ENCODE peak calls at places on chromosomes 5 and 9, in six cellular contexts. E is tibial artery, M is colonic mucosa, T is Panc1, N is cardiac muscle cell, F is upper lobe of right lung. C is an unnamed sample.
A peak's percentile ranks its signal among the peaks of the same experiment; 100 is the strongest.

GRCh38 chr5:90480699-90481098 is 6.0 kb downstream of the POLR3G start:
- DNase-seq in N (no peak), F (no peak), E (no peak), T (no peak), M (no peak), C (no peak)

GRCh38 chr5:148455055-148455675 is 71.4 kb downstream of the FBXO38 start:
- DNase-seq in F (no peak), N (no peak), T (no peak), E (no peak), M (no peak), C (no peak)

GRCh38 chr9:121765021-121765950 is 113.9 kb downstream of the DAB2IP start:
- DNase-seq in M (no peak), T (no peak), E (peak; percentile 85), F (no peak), N (peak; percentile 84), C (no peak)

GRCh38 chr9:91898451-91899433 is 51.3 kb downstream of the ROR2 start:
- DNase-seq in N (no peak), F (no peak), T (no peak), E (no peak), M (peak; percentile 43), C (no peak)

GRCh38 chr5:106094128-106094726 is 1576.5 kb downstream of the EFNA5 start:
- DNase-seq in N (no peak), T (peak; percentile 2), M (no peak), E (no peak), F (no peak), C (no peak)

GRCh38 chr9:966936-967335 is 9.5 kb upstream of the DMRT3 start:
- DNase-seq in T (no peak), N (no peak), F (no peak), E (no peak), M (no peak), C (no peak)

GRCh38 chr5:139065296-139065695 is 132.9 kb downstream of the SIL1 start:
- DNase-seq in M (no peak), T (no peak), F (no peak), E (no peak), N (no peak), C (no peak)

GRCh38 chr5:140402258-140403074 is 833 bp downstream of the ANKHD1 start:
- DNase-seq in F (peak; percentile 74), N (peak; percentile 78), M (peak; percentile 45), T (no peak), E (peak; percentile 72), C (no peak)

GRCh38 chr9:4170231-4170630 is 129.6 kb downstream of the GLIS3 start:
- DNase-seq in F (no peak), T (no peak), M (no peak), N (no peak), E (no peak), C (no peak)

GRCh38 chr9:96073531-96074284 is 198.2 kb downstream of the ERCC6L2 start:
- DNase-seq in F (no peak), T (no peak), N (peak; percentile 17), M (no peak), E (no peak), C (no peak)

GRCh38 chr9:73116030-73116429 is 35.6 kb upstream of the ANXA1 start:
- DNase-seq in N (no peak), F (no peak), T (no peak), E (no peak), M (no peak), C (no peak)

GRCh38 chr9:127521919-127522304 is 70.6 kb downstream of the LRSAM1 start:
- DNase-seq in E (no peak), T (no peak), F (no peak), N (no peak), M (no peak), C (no peak)

GRCh38 chr9:132894857-132895846 is 16.5 kb downstream of the SPACA9 start:
- DNase-seq in N (no peak), E (no peak), F (no peak), T (no peak), M (no peak), C (no peak)

GRCh38 chr5:15463231-15463630 is 36.7 kb upstream of the FBXL7 start:
- DNase-seq in T (no peak), F (no peak), M (no peak), N (peak; percentile 35), E (no peak), C (no peak)

GRCh38 chr5:157449011-157449723 is 10.8 kb upstream of the NIPAL4 start:
- DNase-seq in T (no peak), N (peak; percentile 36), F (no peak), E (peak; percentile 81), M (peak; percentile 35), C (no peak)

GRCh38 chr9:127083598-127083997 is 38.8 kb downstream of the ANGPTL2 start:
- DNase-seq in T (no peak), F (no peak), E (no peak), N (no peak), M (no peak), C (no peak)

GRCh38 chr9:128528445-128529160 is 23.8 kb upstream of the SPTAN1 start:
- DNase-seq in T (no peak), M (no peak), N (no peak), F (no peak), E (no peak), C (no peak)

GRCh38 chr9:84862786-84863185 is 193.3 kb downstream of the NTRK2 start:
- DNase-seq in E (peak; percentile 70), N (no peak), F (no peak), M (no peak), T (no peak), C (no peak)

DNA sequence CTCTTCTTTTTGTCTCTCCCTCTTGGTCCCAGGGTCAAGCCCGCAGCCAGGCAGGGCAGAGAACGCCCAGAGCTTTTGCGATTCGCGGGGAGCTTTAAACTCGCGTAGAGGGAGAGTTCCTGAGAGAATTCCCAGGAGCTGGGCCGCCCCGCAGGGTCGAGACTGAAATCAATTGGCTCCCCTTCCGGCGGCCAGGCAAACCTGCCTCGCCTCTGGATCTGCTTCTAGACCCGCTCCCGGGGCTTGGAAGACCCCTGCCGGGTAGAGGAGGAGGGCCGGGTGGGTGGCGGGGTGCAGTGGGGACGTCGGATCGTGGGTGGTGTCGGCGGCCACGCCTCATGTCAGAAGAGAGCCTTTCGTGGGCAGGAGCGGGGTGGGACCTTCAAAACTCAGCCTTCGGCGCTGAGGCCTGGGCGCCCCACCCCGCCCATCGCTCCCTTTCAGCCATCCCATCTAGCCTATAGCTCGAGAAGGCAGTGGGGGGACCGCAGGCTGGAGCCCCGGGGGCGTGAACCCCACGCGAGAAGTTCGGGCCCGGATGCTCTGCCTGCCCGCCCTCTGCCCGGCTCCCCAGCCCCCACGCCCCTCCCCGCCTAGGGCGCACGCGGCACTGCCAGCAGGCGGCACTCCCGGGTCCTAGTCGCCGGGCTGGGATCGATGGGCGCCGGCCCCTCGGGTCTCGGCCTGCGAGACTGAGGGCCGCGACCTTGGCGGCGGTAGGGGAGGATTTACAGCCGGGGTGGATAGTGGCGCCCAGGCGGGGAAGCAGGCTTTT is 6.1 kb downstream of the PRDM6 start:
- DNase-seq in E (peak; percentile 80), F (no peak), N (peak; percentile 53), M (no peak), T (no peak), C (no peak)
- H3K4me3 ChIP-seq in E (peak overlapping the region; percentile 69), F (peak overlapping the region; percentile 58), N (peak overlapping the region; percentile 33), M (no peak overlapping the region), T (no peak overlapping the region), C (peak overlapping the region; percentile 12)

GRCh38 chr9:70419546-70420266 is 5.2 kb upstream of the KLF9 start:
- DNase-seq in N (peak; percentile 69), T (peak; percentile 67), E (peak; percentile 99), F (peak; percentile 99), M (peak; percentile 95), C (peak; percentile 87)
- TF ChIP-seq CTCF in N (peak; percentile 12), T (no peak), E (peak; percentile 16), F (peak; percentile 19), M (no peak), C (peak; percentile 12)

DNA sequence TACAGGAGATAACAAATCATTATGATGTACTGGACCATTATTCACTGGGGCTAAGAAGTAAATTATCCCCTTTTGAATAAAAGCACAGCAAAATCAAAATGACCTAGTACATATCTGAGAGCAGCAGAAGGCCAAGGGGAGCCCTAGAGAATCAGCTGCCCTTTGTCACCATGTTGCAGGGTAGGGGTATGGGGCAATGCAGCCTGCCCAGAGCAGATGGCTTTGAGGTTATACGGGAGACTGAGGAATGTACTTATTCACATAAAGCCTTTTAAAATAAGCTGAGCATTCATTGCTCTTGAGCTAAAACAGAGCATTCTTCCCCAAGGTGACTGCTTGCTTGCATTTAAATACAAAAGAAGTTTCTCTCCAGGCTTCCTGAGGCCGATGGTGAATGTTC is 2.6 kb upstream of the TNFAIP8 start:
- DNase-seq in N (no peak), T (no peak), F (no peak), M (no peak), E (no peak), C (no peak)
- H3K4me3 ChIP-seq in N (no peak overlapping the region), T (no peak overlapping the region), F (no peak overlapping the region), M (no peak overlapping the region), E (no peak overlapping the region), C (no peak overlapping the region)

DNA sequence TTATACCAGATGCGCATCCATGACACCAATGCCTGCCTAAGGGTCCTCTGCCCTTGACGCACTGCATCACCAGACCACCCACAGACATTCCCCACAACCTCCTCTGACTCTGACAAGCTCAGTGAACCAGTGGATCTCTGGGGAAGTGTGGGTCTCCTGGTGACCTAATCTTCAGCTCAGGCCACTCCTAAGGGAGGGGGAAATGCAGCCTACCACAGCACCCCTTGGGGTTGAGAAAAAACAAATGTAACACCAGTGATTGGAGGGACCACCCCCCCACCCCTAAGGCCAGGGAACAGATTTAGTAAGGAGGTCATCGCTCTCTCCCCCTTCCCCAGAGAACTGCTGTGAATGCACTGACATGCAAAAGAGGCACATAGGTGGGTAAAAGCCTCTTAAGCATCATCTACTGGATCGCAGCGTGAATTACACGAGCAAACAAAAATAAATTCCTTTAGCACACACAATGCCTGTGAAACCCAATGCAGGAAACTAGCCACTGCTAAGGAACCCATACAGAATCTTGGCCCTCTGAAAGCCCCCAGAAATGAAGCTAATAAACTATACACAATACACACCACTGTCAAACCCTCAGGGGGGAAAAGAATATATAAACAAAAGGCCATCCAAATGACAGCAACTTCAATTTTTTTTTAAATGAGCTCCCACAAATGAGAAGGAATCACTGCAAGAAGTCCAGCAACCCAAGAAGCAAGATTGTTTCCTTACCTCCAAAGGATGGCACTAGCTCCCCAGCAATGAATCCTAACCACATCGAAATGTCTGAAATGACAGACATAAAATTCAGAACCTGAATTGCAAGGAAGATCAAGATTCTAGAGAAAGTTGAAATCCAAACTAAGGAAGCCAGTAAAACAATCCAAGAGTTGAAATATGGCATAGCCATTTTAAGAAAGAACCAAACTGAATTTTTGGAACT is 513.7 kb upstream of the PTGER4 start:
- DNase-seq in F (no peak), E (no peak), N (no peak), M (no peak), T (no peak), C (no peak)
- TF ChIP-seq CTCF in F (peak; percentile 8), E (no peak), N (no peak), M (no peak), T (peak; percentile 37), C (no peak)

GRCh38 chr9:6644346-6645152 is 980 bp downstream of the GLDC start:
- DNase-seq in M (no peak), N (peak; percentile 5), F (no peak), T (no peak), E (no peak), C (no peak)
- H3K4me3 ChIP-seq in M (peak overlapping the region; percentile 37), N (peak overlapping the region; percentile 45), F (peak overlapping the region; percentile 54), T (peak overlapping the region; percentile 54), E (peak overlapping the region; percentile 52), C (no peak overlapping the region)